ENCODE peak calls at places on chromosomes 5 and 9, in five cellular contexts. X is HL-60, L is fibroblast of lung, R is endothelial cell, S is Calu3. O is an unnamed sample.

GRCh38 chr5:39224196-39224754 is 4.9 kb upstream of the FYB1 start:
- DNase-seq in X (peak; percentile 75), L (peak; percentile 12), R (no peak), S (peak; percentile 69), O (no peak)

GRCh38 chr5:68544656-68545565 is 329.4 kb downstream of the PIK3R1 start:
- DNase-seq in X (no peak), L (no peak), R (no peak), S (no peak), O (no peak)

GRCh38 chr5:179268966-179269693 is 76.1 kb downstream of the ADAMTS2 start:
- DNase-seq in X (no peak), L (peak; percentile 34), R (no peak), S (no peak), O (no peak)

GRCh38 chr9:88326024-88326423 is 62.2 kb upstream of the SPIN1 start:
- DNase-seq in X (no peak), L (no peak), R (no peak), S (no peak), O (no peak)

GRCh38 chr5:56178823-56179222 is 54.3 kb downstream of the ANKRD55 start:
- DNase-seq in X (no peak), L (no peak), R (no peak), S (no peak), O (no peak)

GRCh38 chr5:36301858-36302603 is at the start of gene RANBP3L:
- DNase-seq in X (no peak), L (peak; percentile 86), R (no peak), S (no peak), O (no peak)

GRCh38 chr5:171457208-171457981 is 37.9 kb downstream of the FGF18 start:
- DNase-seq in X (no peak), L (no peak), R (no peak), S (no peak), O (no peak)

GRCh38 chr9:101668466-101668865 is 70.0 kb downstream of the GRIN3A start:
- DNase-seq in X (no peak), L (no peak), R (no peak), S (no peak), O (no peak)

GRCh38 chr9:93648836-93649235 is 72.5 kb downstream of the PHF2 start:
- DNase-seq in X (no peak), L (no peak), R (peak; percentile 1), S (no peak), O (no peak)

GRCh38 chr5:168404366-168404765 is 81.9 kb upstream of the RARS1 start:
- DNase-seq in X (no peak), L (peak; percentile 81), R (no peak), S (no peak), O (no peak)

GRCh38 chr9:32348289-32348688 is 36.2 kb upstream of the ACO1 start:
- DNase-seq in X (no peak), L (no peak), R (no peak), S (no peak), O (no peak)

GRCh38 chr9:32350682-32351081 is 33.8 kb upstream of the ACO1 start:
- DNase-seq in X (no peak), L (peak; percentile 34), R (no peak), S (no peak), O (no peak)

GRCh38 chr9:32351845-32352244 is 32.6 kb upstream of the ACO1 start:
- DNase-seq in X (peak; percentile 33), L (no peak), R (no peak), S (no peak), O (no peak)
- TF ChIP-seq CTCF in X (no peak), L (no peak), R (no peak), S (peak; percentile 25), O (peak; percentile 10)

GRCh38 chr5:138824924-138825863 is 49.9 kb downstream of the LRRTM2 start:
- DNase-seq in X (no peak), L (peak; percentile 38), R (no peak), S (no peak), O (peak; percentile 56)
- TF ChIP-seq CTCF in X (no peak), L (peak; percentile 51), R (peak; percentile 64), S (peak; percentile 27), O (peak; percentile 55)

DNA sequence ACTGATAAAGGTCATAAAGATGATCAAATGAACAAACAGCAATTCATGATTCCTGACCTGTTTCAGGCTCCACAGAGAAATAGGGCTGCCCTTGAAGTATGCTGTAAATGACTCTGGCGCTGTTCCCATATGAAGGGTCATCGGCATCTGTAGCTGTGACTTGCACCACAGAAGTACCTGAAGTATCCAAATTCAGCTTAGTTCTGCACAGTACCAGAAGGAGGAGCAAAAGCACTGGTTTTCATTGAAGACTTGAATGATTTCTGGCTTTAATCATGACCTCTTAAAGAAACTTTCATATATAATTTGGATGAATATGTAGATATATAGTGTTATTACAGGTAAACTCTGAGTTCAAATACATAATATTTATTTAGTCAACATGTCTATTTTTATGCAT is 109.1 kb downstream of the CDH10 start:
- DNase-seq in X (no peak), L (no peak), R (no peak), S (no peak), O (no peak)
- TF ChIP-seq CTCF in X (no peak), L (no peak), R (no peak), S (no peak), O (no peak)

GRCh38 chr9:86222667-86223066 is 36.8 kb downstream of the C9orf153 start:
- DNase-seq in X (no peak), L (no peak), R (no peak), S (no peak), O (no peak)
- TF ChIP-seq CTCF in X (no peak), L (no peak), R (no peak), S (no peak), O (no peak)

GRCh38 chr5:80805038-80805437 is 150.3 kb upstream of the DHFR start:
- DNase-seq in X (no peak), L (no peak), R (no peak), S (no peak), O (no peak)

GRCh38 chr5:80806929-80807328 is 152.1 kb upstream of the DHFR start:
- DNase-seq in X (no peak), L (no peak), R (no peak), S (no peak), O (no peak)

GRCh38 chr5:80809451-80809850 is 150.7 kb upstream of the RASGRF2 start:
- DNase-seq in X (no peak), L (no peak), R (no peak), S (no peak), O (no peak)

GRCh38 chr5:80799573-80799972 is 144.8 kb upstream of the DHFR start:
- DNase-seq in X (no peak), L (no peak), R (no peak), S (no peak), O (no peak)

GRCh38 chr5:80804332-80804731 is 149.5 kb upstream of the DHFR start:
- DNase-seq in X (no peak), L (no peak), R (no peak), S (no peak), O (no peak)
- TF ChIP-seq CTCF in X (no peak), L (no peak), R (no peak), S (no peak), O (no peak)

GRCh38 chr9:127133739-127134167 is 11.3 kb upstream of the ANGPTL2 start:
- DNase-seq in X (no peak), L (peak; percentile 87), R (no peak), S (no peak), O (no peak)

GRCh38 chr9:127136081-127136879 is 13.8 kb upstream of the ANGPTL2 start:
- DNase-seq in X (no peak), L (no peak), R (no peak), S (no peak), O (no peak)

GRCh38 chr9:127136880-127137639 is 14.6 kb upstream of the ANGPTL2 start:
- DNase-seq in X (no peak), L (no peak), R (no peak), S (no peak), O (no peak)

GRCh38 chr9:127132921-127133647 is 10.6 kb upstream of the ANGPTL2 start:
- DNase-seq in X (no peak), L (peak; percentile 46), R (no peak), S (no peak), O (no peak)

DNA sequence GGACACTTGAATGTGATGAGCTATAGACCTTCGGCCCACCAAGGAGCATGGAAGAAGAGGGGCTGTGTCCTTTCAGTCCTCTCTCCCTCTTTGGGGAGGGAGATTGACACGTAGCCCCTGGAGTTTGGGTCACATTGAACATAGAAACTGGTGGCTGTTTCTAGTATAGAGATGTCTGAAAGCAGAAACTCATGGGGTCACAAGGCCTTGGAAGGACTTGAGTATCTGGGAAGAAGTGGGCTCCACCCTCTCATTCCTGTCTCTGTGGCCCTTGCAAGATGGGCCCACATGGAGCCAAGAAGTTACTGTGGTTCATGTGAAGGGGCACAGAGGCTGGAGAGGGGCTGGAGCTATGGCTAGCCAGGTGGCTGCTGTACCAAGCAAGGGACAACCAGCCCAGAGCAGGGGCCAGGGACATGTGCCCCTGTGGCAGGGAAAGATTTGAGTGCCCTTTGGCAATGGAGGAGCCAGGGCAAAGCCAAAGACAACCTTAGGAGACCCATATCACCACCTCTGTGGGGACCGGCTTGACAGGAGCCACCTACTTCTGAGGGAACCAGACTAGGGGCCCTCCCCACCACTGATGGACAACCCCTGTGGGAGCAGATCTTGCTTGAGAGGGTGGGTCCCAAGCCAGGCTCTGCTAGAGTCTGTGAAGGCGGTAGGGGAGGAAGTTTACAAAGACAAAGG is 12.8 kb upstream of the ANGPTL2 start:
- DNase-seq in X (no peak), L (no peak), R (no peak), S (no peak), O (no peak)
- TF ChIP-seq CTCF in X (no peak), L (no peak), R (no peak), S (no peak), O (no peak)